ENCODE peak calls at places on chromosome 15, in nine cellular contexts. G is transverse colon; X is naive thymus-derived CD8-positive, alpha-beta T cell; F is CD8-positive, alpha-beta memory T cell; C is amygdala; B is pancreas; W is HCEC 1CT; H is NCI-H446 treated with DMSO at 0.1 percent for 48 hours; U is naive thymus-derived CD4-positive, alpha-beta T cell. N is an unnamed sample.

GRCh38 chr15:41892621-41893421 is 1.0 kb downstream of the SPTBN5 start:
- DNase-seq in G (peak; percentile 70), X (peak; percentile 39), F (peak; percentile 62), C (no peak), B (peak; percentile 90), W (no peak), H (no peak), U (peak; percentile 38), N (no peak)

GRCh38 chr15:77831989-77832388 is 199.3 kb upstream of the LINGO1 start:
- DNase-seq in G (no peak), X (no peak), F (no peak), C (no peak), B (no peak), W (no peak), H (no peak), U (no peak), N (no peak)

GRCh38 chr15:66835558-66835878 is 133.5 kb downstream of the SMAD6 start:
- DNase-seq in G (no peak), X (no peak), F (no peak), C (no peak), B (no peak), W (no peak), H (no peak), U (no peak), N (peak; percentile 23)

GRCh38 chr15:65512807-65513416 is 4.6 kb downstream of the DPP8 start:
- DNase-seq in G (no peak), X (peak; percentile 5), F (peak; percentile 78), C (no peak), B (peak; percentile 36), W (no peak), H (no peak), U (no peak), N (peak; percentile 34)

GRCh38 chr15:99253381-99254090 is 2.3 kb downstream of the LRRC28 start:
- DNase-seq in G (no peak), X (no peak), F (no peak), C (no peak), B (no peak), W (peak; percentile 66), H (no peak), U (no peak), N (peak; percentile 77)

GRCh38 chr15:70533931-70534742 is 229.2 kb downstream of the UACA start:
- DNase-seq in G (no peak), X (no peak), F (no peak), C (no peak), B (no peak), W (no peak), H (no peak), U (no peak), N (no peak)

GRCh38 chr15:52394020-52394608 is 98.5 kb upstream of the MYO5C start:
- DNase-seq in G (no peak), X (no peak), F (no peak), C (no peak), B (no peak), W (no peak), H (no peak), U (no peak), N (no peak)

GRCh38 chr15:70049701-70050445 is 47.8 kb downstream of the TLE3 start:
- DNase-seq in G (no peak), X (no peak), F (peak; percentile 22), C (no peak), B (no peak), W (no peak), H (no peak), U (no peak), N (no peak)

GRCh38 chr15:50181983-50182232 is at the start of gene SLC27A2:
- DNase-seq in G (peak; percentile 70), X (no peak), F (no peak), C (no peak), B (peak; percentile 61), W (no peak), H (no peak), U (peak; percentile 37), N (no peak)

GRCh38 chr15:59553879-59554735 is 57.5 kb upstream of the GCNT3 start:
- DNase-seq in G (no peak), X (no peak), F (no peak), C (no peak), B (no peak), W (peak; percentile 19), H (no peak), U (no peak), N (peak; percentile 70)

GRCh38 chr15:74040115-74040850 is 42.1 kb downstream of the GOLGA6A start:
- DNase-seq in G (peak; percentile 48), X (no peak), F (no peak), C (no peak), B (no peak), W (peak; percentile 93), H (no peak), U (no peak), N (peak; percentile 89)

GRCh38 chr15:59062985-59063384 is 42.0 kb upstream of the CCNB2 start:
- DNase-seq in G (no peak), X (no peak), F (no peak), C (no peak), B (no peak), W (no peak), H (no peak), U (no peak), N (peak; percentile 2)

GRCh38 chr15:38254065-38254883 is 1.6 kb downstream of the SPRED1 start:
- DNase-seq in G (peak; percentile 62), X (peak; percentile 50), F (peak; percentile 58), C (no peak), B (peak; percentile 50), W (peak; percentile 71), H (peak; percentile 48), U (peak; percentile 59), N (peak; percentile 72)

GRCh38 chr15:61828008-61828407 is 232.2 kb downstream of the VPS13C start:
- DNase-seq in G (no peak), X (no peak), F (no peak), C (no peak), B (no peak), W (no peak), H (no peak), U (no peak), N (no peak)

GRCh38 chr15:41559239-41559488 is 152 bp downstream of the TYRO3 start:
- DNase-seq in G (no peak), X (no peak), F (no peak), C (no peak), B (no peak), W (no peak), H (no peak), U (no peak), N (no peak)

GRCh38 chr15:31330836-31331235 is 4.2 kb downstream of the KLF13 start:
- DNase-seq in G (no peak), X (no peak), F (no peak), C (no peak), B (no peak), W (no peak), H (no peak), U (no peak), N (no peak)

GRCh38 chr15:88788816-88789215 is 14.4 kb upstream of the ACAN start:
- DNase-seq in G (no peak), X (no peak), F (no peak), C (no peak), B (no peak), W (no peak), H (no peak), U (no peak), N (no peak)

GRCh38 chr15:64048766-64049165 is 2.5 kb upstream of the DAPK2 start:
- DNase-seq in G (no peak), X (no peak), F (no peak), C (no peak), B (no peak), W (no peak), H (no peak), U (no peak), N (no peak)

N was measured in LHCN-M2.